ENCODE peak calls at places on chromosomes 5 and 9, in six cellular contexts. One of them, this sample, is unnamed.

GRCh38 chr5:36150676-36151433 is 832 bp downstream of the LMBRD2 start:
- DNase-seq in stimulated activated CD4-positive, alpha-beta T cell treated with anti-CD3 and anti-CD28 coated beads, Interleukin-15, amount 100 ng/mL, for 24 hours: peak
- DNase-seq in NCI-H510A treated with DMSO at 0.1 percent for 48 hours: peak
- DNase-seq in H4: peak
- DNase-seq in NCI-H1105 treated with DMSO at 0.1 percent for 48 hours: peak
- DNase-seq in nephron progenitor cell: peak
- DNase-seq in this sample: no peak

GRCh38 chr5:99817796-99818195 is 717.4 kb upstream of the FAM174A start:
- DNase-seq in stimulated activated CD4-positive, alpha-beta T cell treated with anti-CD3 and anti-CD28 coated beads, Interleukin-15, amount 100 ng/mL, for 24 hours: no peak
- DNase-seq in NCI-H510A treated with DMSO at 0.1 percent for 48 hours: no peak
- DNase-seq in H4: no peak
- DNase-seq in NCI-H1105 treated with DMSO at 0.1 percent for 48 hours: no peak
- DNase-seq in nephron progenitor cell: no peak
- DNase-seq in this sample: no peak

GRCh38 chr5:138647261-138647788 is 72.1 kb upstream of the HSPA9 start:
- DNase-seq in stimulated activated CD4-positive, alpha-beta T cell treated with anti-CD3 and anti-CD28 coated beads, Interleukin-15, amount 100 ng/mL, for 24 hours: no peak
- DNase-seq in NCI-H510A treated with DMSO at 0.1 percent for 48 hours: no peak
- DNase-seq in H4: no peak
- DNase-seq in NCI-H1105 treated with DMSO at 0.1 percent for 48 hours: no peak
- DNase-seq in nephron progenitor cell: no peak
- DNase-seq in this sample: no peak

GRCh38 chr9:14096182-14096922 is 217.6 kb downstream of the NFIB start:
- DNase-seq in stimulated activated CD4-positive, alpha-beta T cell treated with anti-CD3 and anti-CD28 coated beads, Interleukin-15, amount 100 ng/mL, for 24 hours: no peak
- DNase-seq in NCI-H510A treated with DMSO at 0.1 percent for 48 hours: peak
- DNase-seq in H4: peak
- DNase-seq in NCI-H1105 treated with DMSO at 0.1 percent for 48 hours: peak
- DNase-seq in nephron progenitor cell: no peak
- DNase-seq in this sample: peak

GRCh38 chr5:139141841-139142240 is 56.3 kb downstream of the SIL1 start:
- DNase-seq in stimulated activated CD4-positive, alpha-beta T cell treated with anti-CD3 and anti-CD28 coated beads, Interleukin-15, amount 100 ng/mL, for 24 hours: no peak
- DNase-seq in NCI-H510A treated with DMSO at 0.1 percent for 48 hours: no peak
- DNase-seq in H4: no peak
- DNase-seq in NCI-H1105 treated with DMSO at 0.1 percent for 48 hours: no peak
- DNase-seq in nephron progenitor cell: no peak
- DNase-seq in this sample: no peak

GRCh38 chr5:136062563-136063274 is 33.9 kb downstream of the TGFBI start:
- DNase-seq in stimulated activated CD4-positive, alpha-beta T cell treated with anti-CD3 and anti-CD28 coated beads, Interleukin-15, amount 100 ng/mL, for 24 hours: peak
- DNase-seq in NCI-H510A treated with DMSO at 0.1 percent for 48 hours: peak
- DNase-seq in H4: peak
- DNase-seq in NCI-H1105 treated with DMSO at 0.1 percent for 48 hours: peak
- DNase-seq in nephron progenitor cell: no peak
- DNase-seq in this sample: no peak

GRCh38 chr5:112390327-112390726 is 28.8 kb downstream of the EPB41L4A start:
- DNase-seq in stimulated activated CD4-positive, alpha-beta T cell treated with anti-CD3 and anti-CD28 coated beads, Interleukin-15, amount 100 ng/mL, for 24 hours: no peak
- DNase-seq in NCI-H510A treated with DMSO at 0.1 percent for 48 hours: peak
- DNase-seq in H4: no peak
- DNase-seq in NCI-H1105 treated with DMSO at 0.1 percent for 48 hours: no peak
- DNase-seq in nephron progenitor cell: peak
- DNase-seq in this sample: no peak

GRCh38 chr9:77957652-77958051 is 74.0 kb downstream of the GNAQ start:
- DNase-seq in stimulated activated CD4-positive, alpha-beta T cell treated with anti-CD3 and anti-CD28 coated beads, Interleukin-15, amount 100 ng/mL, for 24 hours: no peak
- DNase-seq in NCI-H510A treated with DMSO at 0.1 percent for 48 hours: peak
- DNase-seq in H4: no peak
- DNase-seq in NCI-H1105 treated with DMSO at 0.1 percent for 48 hours: peak
- DNase-seq in nephron progenitor cell: no peak
- DNase-seq in this sample: no peak

GRCh38 chr5:16528382-16528849 is 62.8 kb upstream of the ZNF622 start:
- DNase-seq in stimulated activated CD4-positive, alpha-beta T cell treated with anti-CD3 and anti-CD28 coated beads, Interleukin-15, amount 100 ng/mL, for 24 hours: no peak
- DNase-seq in NCI-H510A treated with DMSO at 0.1 percent for 48 hours: no peak
- DNase-seq in H4: no peak
- DNase-seq in NCI-H1105 treated with DMSO at 0.1 percent for 48 hours: no peak
- DNase-seq in nephron progenitor cell: no peak
- DNase-seq in this sample: no peak

GRCh38 chr5:178419196-178419595 is 171.0 kb downstream of the COL23A1 start:
- DNase-seq in stimulated activated CD4-positive, alpha-beta T cell treated with anti-CD3 and anti-CD28 coated beads, Interleukin-15, amount 100 ng/mL, for 24 hours: no peak
- DNase-seq in NCI-H510A treated with DMSO at 0.1 percent for 48 hours: no peak
- DNase-seq in H4: no peak
- DNase-seq in NCI-H1105 treated with DMSO at 0.1 percent for 48 hours: no peak
- DNase-seq in nephron progenitor cell: no peak
- DNase-seq in this sample: peak

GRCh38 chr5:82601085-82601484 is 322.9 kb upstream of the RPS23 start:
- DNase-seq in stimulated activated CD4-positive, alpha-beta T cell treated with anti-CD3 and anti-CD28 coated beads, Interleukin-15, amount 100 ng/mL, for 24 hours: no peak
- DNase-seq in NCI-H510A treated with DMSO at 0.1 percent for 48 hours: no peak
- DNase-seq in H4: no peak
- DNase-seq in NCI-H1105 treated with DMSO at 0.1 percent for 48 hours: no peak
- DNase-seq in nephron progenitor cell: no peak
- DNase-seq in this sample: no peak

GRCh38 chr5:17182966-17183365 is 34.5 kb upstream of the BASP1 start:
- DNase-seq in stimulated activated CD4-positive, alpha-beta T cell treated with anti-CD3 and anti-CD28 coated beads, Interleukin-15, amount 100 ng/mL, for 24 hours: no peak
- DNase-seq in NCI-H510A treated with DMSO at 0.1 percent for 48 hours: no peak
- DNase-seq in H4: no peak
- DNase-seq in NCI-H1105 treated with DMSO at 0.1 percent for 48 hours: no peak
- DNase-seq in nephron progenitor cell: no peak
- DNase-seq in this sample: no peak

GRCh38 chr5:89936576-89936975 is 473.0 kb downstream of the CETN3 start:
- DNase-seq in stimulated activated CD4-positive, alpha-beta T cell treated with anti-CD3 and anti-CD28 coated beads, Interleukin-15, amount 100 ng/mL, for 24 hours: no peak
- DNase-seq in NCI-H510A treated with DMSO at 0.1 percent for 48 hours: no peak
- DNase-seq in H4: no peak
- DNase-seq in NCI-H1105 treated with DMSO at 0.1 percent for 48 hours: no peak
- DNase-seq in nephron progenitor cell: no peak
- DNase-seq in this sample: no peak

GRCh38 chr5:147504535-147504934 is 5.3 kb downstream of the DPYSL3 start:
- DNase-seq in stimulated activated CD4-positive, alpha-beta T cell treated with anti-CD3 and anti-CD28 coated beads, Interleukin-15, amount 100 ng/mL, for 24 hours: no peak
- DNase-seq in NCI-H510A treated with DMSO at 0.1 percent for 48 hours: no peak
- DNase-seq in H4: no peak
- DNase-seq in NCI-H1105 treated with DMSO at 0.1 percent for 48 hours: no peak
- DNase-seq in nephron progenitor cell: no peak
- DNase-seq in this sample: no peak

GRCh38 chr9:136438548-136438908 is 1.1 kb downstream of the INPP5E start:
- DNase-seq in stimulated activated CD4-positive, alpha-beta T cell treated with anti-CD3 and anti-CD28 coated beads, Interleukin-15, amount 100 ng/mL, for 24 hours: no peak
- DNase-seq in NCI-H510A treated with DMSO at 0.1 percent for 48 hours: no peak
- DNase-seq in H4: no peak
- DNase-seq in NCI-H1105 treated with DMSO at 0.1 percent for 48 hours: no peak
- DNase-seq in nephron progenitor cell: peak
- DNase-seq in this sample: no peak

GRCh38 chr9:23784962-23785361 is 41.1 kb downstream of the ELAVL2 start:
- DNase-seq in stimulated activated CD4-positive, alpha-beta T cell treated with anti-CD3 and anti-CD28 coated beads, Interleukin-15, amount 100 ng/mL, for 24 hours: no peak
- DNase-seq in NCI-H510A treated with DMSO at 0.1 percent for 48 hours: no peak
- DNase-seq in H4: no peak
- DNase-seq in NCI-H1105 treated with DMSO at 0.1 percent for 48 hours: no peak
- DNase-seq in nephron progenitor cell: no peak
- DNase-seq in this sample: no peak

GRCh38 chr5:14741721-14742426 is 77.4 kb downstream of the OTULIN start:
- DNase-seq in stimulated activated CD4-positive, alpha-beta T cell treated with anti-CD3 and anti-CD28 coated beads, Interleukin-15, amount 100 ng/mL, for 24 hours: no peak
- DNase-seq in NCI-H510A treated with DMSO at 0.1 percent for 48 hours: peak
- DNase-seq in H4: no peak
- DNase-seq in NCI-H1105 treated with DMSO at 0.1 percent for 48 hours: no peak
- DNase-seq in nephron progenitor cell: no peak
- DNase-seq in this sample: no peak

GRCh38 chr9:71703172-71703872 is 65.0 kb downstream of the CEMIP2 start:
- DNase-seq in stimulated activated CD4-positive, alpha-beta T cell treated with anti-CD3 and anti-CD28 coated beads, Interleukin-15, amount 100 ng/mL, for 24 hours: no peak
- DNase-seq in NCI-H510A treated with DMSO at 0.1 percent for 48 hours: no peak
- DNase-seq in H4: no peak
- DNase-seq in NCI-H1105 treated with DMSO at 0.1 percent for 48 hours: no peak
- DNase-seq in nephron progenitor cell: no peak
- DNase-seq in this sample: no peak

GRCh38 chr5:99104538-99105132 is 175.8 kb upstream of the CHD1 start:
- DNase-seq in stimulated activated CD4-positive, alpha-beta T cell treated with anti-CD3 and anti-CD28 coated beads, Interleukin-15, amount 100 ng/mL, for 24 hours: no peak
- DNase-seq in NCI-H510A treated with DMSO at 0.1 percent for 48 hours: peak
- DNase-seq in H4: peak
- DNase-seq in NCI-H1105 treated with DMSO at 0.1 percent for 48 hours: peak
- DNase-seq in nephron progenitor cell: no peak
- DNase-seq in this sample: peak

GRCh38 chr9:6646028-6646636 is 603 bp upstream of the GLDC start:
- DNase-seq in stimulated activated CD4-positive, alpha-beta T cell treated with anti-CD3 and anti-CD28 coated beads, Interleukin-15, amount 100 ng/mL, for 24 hours: peak
- DNase-seq in NCI-H510A treated with DMSO at 0.1 percent for 48 hours: no peak
- DNase-seq in H4: no peak
- DNase-seq in NCI-H1105 treated with DMSO at 0.1 percent for 48 hours: no peak
- DNase-seq in nephron progenitor cell: no peak
- DNase-seq in this sample: no peak